ENCODE peak calls at places on chromosomes 7 and 10, in six cellular contexts. D is GM20000; Q is AG09309; K is heart right ventricle; O is effector memory CD8-positive, alpha-beta T cell; J is foreskin fibroblast. Z is an unnamed sample.
A peak's percentile ranks its signal among the peaks of the same experiment; 100 is the strongest.

GRCh38 chr10:121927361-121927840 is 430 bp downstream of the ATE1 start:
- DNase-seq in D (peak; percentile 67), Q (no peak), K (peak; percentile 55), O (no peak), J (peak; percentile 27), Z (peak; percentile 16)

GRCh38 chr7:148153611-148154010 is 437.0 kb upstream of the C7orf33 start:
- DNase-seq in D (no peak), Q (no peak), K (peak; percentile 74), O (no peak), J (no peak), Z (no peak)

GRCh38 chr7:25716421-25716820 is 435.6 kb upstream of the NFE2L3 start:
- DNase-seq in D (no peak), Q (no peak), K (no peak), O (no peak), J (no peak), Z (no peak)

GRCh38 chr7:90320801-90321494 is at the start of gene FAM237B:
- DNase-seq in D (no peak), Q (no peak), K (no peak), O (no peak), J (peak; percentile 34), Z (no peak)

GRCh38 chr7:93799750-93800357 is 90.7 kb downstream of the TFPI2 start:
- DNase-seq in D (peak; percentile 22), Q (no peak), K (no peak), O (no peak), J (no peak), Z (no peak)

GRCh38 chr7:128929201-128929808 is 8.4 kb upstream of the IRF5 start:
- DNase-seq in D (no peak), Q (no peak), K (no peak), O (no peak), J (no peak), Z (no peak)

GRCh38 chr10:24206926-24207701 is 1.8 kb upstream of the KIAA1217 start:
- DNase-seq in D (no peak), Q (no peak), K (no peak), O (no peak), J (no peak), Z (no peak)

GRCh38 chr10:70774810-70775678 is 10.1 kb downstream of the TBATA start:
- DNase-seq in D (no peak), Q (no peak), K (no peak), O (no peak), J (no peak), Z (no peak)

GRCh38 chr7:123096976-123097375 is 101.5 kb upstream of the TAS2R16 start:
- DNase-seq in D (no peak), Q (no peak), K (no peak), O (no peak), J (no peak), Z (no peak)

GRCh38 chr10:68501691-68502090 is 25.6 kb downstream of the SLC25A16 start:
- DNase-seq in D (no peak), Q (no peak), K (no peak), O (no peak), J (no peak), Z (no peak)

GRCh38 chr10:79221110-79222051 is 125.9 kb upstream of the PPIF start:
- DNase-seq in D (no peak), Q (no peak), K (peak; percentile 86), O (no peak), J (peak; percentile 91), Z (no peak)

GRCh38 chr10:22369433-22370072 is 24.3 kb downstream of the SPAG6 start:
- DNase-seq in D (no peak), Q (no peak), K (no peak), O (no peak), J (peak; percentile 32), Z (no peak)

GRCh38 chr10:91604936-91605534 is 27.8 kb downstream of the PPP1R3C start:
- DNase-seq in D (no peak), Q (no peak), K (no peak), O (no peak), J (peak; percentile 52), Z (no peak)

GRCh38 chr10:116385994-116386809 is 41.4 kb upstream of the PNLIPRP3 start:
- DNase-seq in D (no peak), Q (peak; percentile 7), K (no peak), O (no peak), J (no peak), Z (no peak)

GRCh38 chr7:27176343-27176731 is 2.2 kb upstream of the HOXA10 start:
- DNase-seq in D (no peak), Q (no peak), K (no peak), O (no peak), J (no peak), Z (no peak)

GRCh38 chr7:69864283-69864682 is 266.0 kb downstream of the AUTS2 start:
- DNase-seq in D (no peak), Q (no peak), K (no peak), O (no peak), J (no peak), Z (no peak)

GRCh38 chr7:75536491-75536890 is 44.4 kb downstream of the SPDYE5 start:
- DNase-seq in D (no peak), Q (no peak), K (no peak), O (no peak), J (no peak), Z (no peak)

GRCh38 chr10:2119316-2119715 is 382.0 kb upstream of the ADARB2 start:
- DNase-seq in D (no peak), Q (no peak), K (no peak), O (no peak), J (no peak), Z (no peak)

GRCh38 chr7:668958-669357 is 57.5 kb upstream of the DNAAF5 start:
- DNase-seq in D (no peak), Q (no peak), K (no peak), O (no peak), J (no peak), Z (no peak)

GRCh38 chr7:151844080-151844827 is 32.7 kb downstream of the PRKAG2 start:
- DNase-seq in D (no peak), Q (peak; percentile 10), K (no peak), O (no peak), J (peak; percentile 31), Z (no peak)

Z was measured in T-helper 9 cell.